ENCODE peak calls at places on chromosome 4, in seven cellular contexts. X is CD8-positive, alpha-beta T cell; F is fibroblast of lung; V is K562; A is iPS DF 6.9; K is aorta; H is dorsolateral prefrontal cortex. P is an unnamed sample.

GRCh38 chr4:120009731-120010130 is 56.9 kb downstream of the MAD2L1 start:
- DNase-seq in A (no peak), K (no peak), X (no peak), F (peak; percentile 68), V (no peak), H (no peak), P (no peak)

GRCh38 chr4:91426725-91427124 is 877.0 kb upstream of the GRID2 start:
- DNase-seq in X (no peak), H (no peak), F (no peak), V (no peak), A (no peak), K (no peak), P (no peak)

GRCh38 chr4:76380561-76380960 is 40.4 kb downstream of the CCDC158 start:
- DNase-seq in F (no peak), H (no peak), A (peak; percentile 45), K (no peak), X (no peak), V (no peak), P (no peak)

GRCh38 chr4:86730310-86730709 is 118.9 kb downstream of the SLC10A6 start:
- DNase-seq in V (no peak), K (no peak), X (no peak), A (peak; percentile 13), F (no peak), H (peak; percentile 47), P (no peak)

GRCh38 chr4:36292551-36293188 is 11.3 kb downstream of the DTHD1 start:
- DNase-seq in X (no peak), K (no peak), A (no peak), F (no peak), V (no peak), H (peak; percentile 42), P (no peak)

GRCh38 chr4:173414456-173414855 is 15.5 kb upstream of the SCRG1 start:
- DNase-seq in V (no peak), X (no peak), F (no peak), K (no peak), A (no peak), H (no peak), P (no peak)

GRCh38 chr4:29805245-29805644 is 914.9 kb upstream of the PCDH7 start:
- DNase-seq in H (no peak), X (no peak), V (no peak), A (peak; percentile 22), F (peak; percentile 16), K (no peak), P (no peak)

GRCh38 chr4:46937493-46937892 is 28.4 kb upstream of the COX7B2 start:
- DNase-seq in H (no peak), V (no peak), A (no peak), F (peak; percentile 34), K (no peak), X (no peak), P (no peak)

GRCh38 chr4:6009452-6009851 is 8.8 kb downstream of the C4orf50 start:
- DNase-seq in A (no peak), V (no peak), K (no peak), H (no peak), X (no peak), F (no peak), P (no peak)

DNA sequence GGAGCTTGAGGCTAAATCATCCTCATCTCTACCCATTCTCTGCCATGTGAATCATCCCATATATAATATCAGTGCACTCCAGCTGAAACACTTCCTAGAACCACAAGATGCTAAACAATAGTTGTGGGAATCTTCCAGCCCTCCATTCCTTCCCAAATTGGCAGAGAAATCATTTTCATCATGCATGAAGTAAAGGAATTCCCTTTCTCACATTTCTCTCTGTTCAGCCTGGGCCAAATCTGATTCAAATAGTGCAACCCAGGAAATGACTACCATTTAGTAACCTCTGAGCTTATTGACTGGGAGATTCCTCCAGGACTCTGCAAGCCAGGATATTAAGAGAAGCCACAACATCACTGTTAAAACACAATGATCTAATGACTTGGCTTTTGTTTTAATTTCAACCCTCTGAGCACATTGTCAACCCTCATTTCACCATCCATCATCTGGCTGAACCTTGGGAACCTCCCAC is 133.7 kb downstream of the TET2 start:
- DNase-seq in V (no peak), F (peak; percentile 94), H (no peak), A (no peak), X (no peak), K (no peak), P (no peak)
- H3K27ac ChIP-seq in V (no peak overlapping the region), F (peak overlapping the region; percentile 45), H (no peak overlapping the region), A (no peak overlapping the region), X (no peak overlapping the region), K (peak overlapping the region; percentile 43), P (no peak overlapping the region)

DNA sequence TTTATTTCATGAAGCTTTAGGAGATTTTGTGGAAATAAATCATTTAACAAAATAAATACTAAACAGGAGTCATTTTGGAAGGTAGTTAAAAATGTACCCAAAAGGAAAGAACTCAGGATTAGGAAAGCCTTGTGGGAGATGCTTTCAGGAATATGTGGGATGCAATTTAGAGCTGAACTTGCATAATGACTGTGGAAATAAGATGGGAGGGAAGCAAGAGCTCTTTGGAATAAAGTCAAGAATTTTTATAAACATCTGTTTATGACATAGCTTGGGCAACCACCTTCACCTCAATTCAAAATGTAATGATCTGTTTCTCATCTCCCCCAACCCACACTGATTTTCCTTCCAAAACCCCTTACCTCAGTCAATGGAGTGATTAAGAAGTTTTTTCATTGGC is 623.8 kb downstream of the FAT4 start:
- DNase-seq in V (no peak), H (no peak), A (no peak), X (no peak), K (no peak), F (peak; percentile 8), P (no peak)
- H3K27ac ChIP-seq in V (no peak overlapping the region), H (no peak overlapping the region), A (no peak overlapping the region), X (no peak overlapping the region), K (no peak overlapping the region), F (no peak overlapping the region), P (no peak overlapping the region)

DNA sequence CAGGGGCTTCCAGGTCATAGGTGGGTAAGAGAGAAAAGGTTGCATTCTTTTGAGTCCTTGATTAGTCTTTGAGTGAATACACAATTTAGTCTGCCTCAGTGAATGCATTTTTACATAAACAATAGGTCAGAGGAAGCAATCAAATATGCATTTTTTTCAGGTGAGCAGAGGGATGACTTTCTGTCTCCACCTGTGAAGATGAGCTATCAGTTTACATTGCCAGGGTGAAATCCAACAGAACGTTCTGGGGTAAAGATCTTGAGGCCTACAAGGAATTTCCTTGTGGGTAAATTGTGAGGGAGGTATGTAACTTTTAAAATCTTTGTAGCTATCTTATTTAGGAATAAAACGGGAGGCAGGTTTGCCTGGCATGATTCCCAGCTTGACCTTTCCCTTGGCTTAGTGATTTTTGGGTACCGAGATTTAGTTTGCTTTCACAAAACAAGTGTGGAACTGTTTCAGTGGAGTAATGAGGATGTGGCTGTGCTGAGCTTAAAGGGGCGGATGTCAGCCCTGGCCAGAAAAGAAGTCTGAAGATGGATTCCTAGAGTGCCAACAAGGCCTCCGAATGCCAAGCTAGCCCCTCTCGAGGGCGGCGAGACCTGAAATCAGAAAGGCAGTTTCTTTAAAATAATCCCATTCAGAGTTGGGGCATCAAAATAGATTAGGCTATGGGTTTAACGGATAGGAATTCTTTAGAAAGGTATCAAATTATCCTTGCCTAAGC is 29.5 kb downstream of the TMEM131L start:
- DNase-seq in H (no peak), A (no peak), F (no peak), V (no peak), X (no peak), K (no peak), P (no peak)
- H3K27ac ChIP-seq in H (no peak overlapping the region), A (no peak overlapping the region), F (no peak overlapping the region), V (no peak overlapping the region), X (peak overlapping the region; percentile 54), K (peak overlapping the region; percentile 20), P (no peak overlapping the region)

GRCh38 chr4:20251796-20252655 is at the start of gene SLIT2:
- DNase-seq in A (no peak), V (peak; percentile 47), X (no peak), F (peak; percentile 81), H (peak; percentile 72), K (peak; percentile 94), P (peak; percentile 75)
- H3K27ac ChIP-seq in A (no peak within 1 kb of the TSS), V (no peak within 1 kb of the TSS), X (no peak within 1 kb of the TSS), F (peak within 1 kb of the TSS; percentile 17), H (peak within 1 kb of the TSS; percentile 44), K (peak within 1 kb of the TSS; percentile 9), P (peak within 1 kb of the TSS; percentile 59)

GRCh38 chr4:185782523-185782922 is 29.5 kb downstream of the SORBS2 start:
- DNase-seq in H (no peak), K (no peak), V (peak; percentile 10), A (no peak), F (peak; percentile 17), X (no peak), P (no peak)

GRCh38 chr4:185780472-185780871 is 31.5 kb downstream of the SORBS2 start:
- DNase-seq in F (no peak), V (no peak), K (no peak), X (no peak), A (no peak), H (no peak), P (no peak)

GRCh38 chr4:185786422-185786821 is 25.6 kb downstream of the SORBS2 start:
- DNase-seq in F (no peak), V (no peak), A (no peak), X (no peak), K (no peak), H (no peak), P (no peak)

GRCh38 chr4:185781555-185782215 is 30.3 kb downstream of the SORBS2 start:
- DNase-seq in A (no peak), V (no peak), X (no peak), H (no peak), F (no peak), K (no peak), P (no peak)

GRCh38 chr4:185783574-185783973 is 28.4 kb downstream of the SORBS2 start:
- DNase-seq in F (no peak), V (no peak), A (no peak), H (no peak), K (no peak), X (no peak), P (no peak)
- H3K27ac ChIP-seq in F (no peak overlapping the region), V (no peak overlapping the region), A (no peak overlapping the region), H (no peak overlapping the region), K (no peak overlapping the region), X (no peak overlapping the region), P (peak overlapping the region; percentile 69)

DNA sequence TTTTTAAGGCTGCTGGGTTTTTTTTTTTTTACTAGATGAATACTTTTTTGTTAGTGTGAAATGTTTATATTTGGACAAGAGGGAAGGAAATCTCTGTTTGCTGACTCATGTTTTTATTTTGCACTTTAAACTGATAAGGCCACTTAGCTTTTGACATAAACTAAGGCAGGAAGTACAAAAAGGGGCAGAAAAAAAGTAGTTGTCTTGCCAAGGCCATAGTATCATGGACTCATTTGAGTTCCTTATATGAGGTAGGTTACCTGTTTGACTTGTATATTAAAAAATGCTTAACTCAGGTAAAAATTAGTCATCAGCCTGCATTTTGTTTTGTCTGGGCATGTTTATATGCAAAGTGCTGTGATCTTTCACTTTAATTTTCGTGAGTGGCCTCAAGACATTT is 26.0 kb downstream of the SMAD1 start:
- DNase-seq in V (no peak), F (peak; percentile 39), H (no peak), X (no peak), K (no peak), A (no peak), P (no peak)
- H3K27ac ChIP-seq in V (no peak overlapping the region), F (no peak overlapping the region), H (no peak overlapping the region), X (no peak overlapping the region), K (no peak overlapping the region), A (no peak overlapping the region), P (no peak overlapping the region)

DNA sequence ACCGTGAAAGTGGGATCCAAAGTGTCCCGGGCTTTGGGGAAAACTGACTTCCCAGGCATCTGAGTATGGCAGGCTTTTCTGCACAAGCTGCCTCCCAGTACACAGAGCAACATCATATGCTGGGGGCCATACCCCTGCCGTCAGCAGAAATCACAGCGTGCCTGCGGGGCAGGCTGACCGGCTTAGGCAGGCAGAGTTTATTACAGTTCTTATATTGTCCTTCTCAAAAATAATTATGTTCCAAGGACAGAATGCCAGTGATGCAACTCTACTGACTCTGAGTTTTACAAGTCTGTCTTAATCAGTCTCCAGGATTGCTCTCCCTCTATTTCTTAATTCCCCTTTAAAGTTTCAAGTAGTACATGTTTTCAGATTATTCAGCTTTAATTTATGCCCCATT is 37.0 kb downstream of the IL21 start:
- DNase-seq in F (peak; percentile 72), K (no peak), X (no peak), V (no peak), A (no peak), H (peak; percentile 32), P (no peak)
- H3K27ac ChIP-seq in F (no peak overlapping the region), K (no peak overlapping the region), X (no peak overlapping the region), V (no peak overlapping the region), A (no peak overlapping the region), H (peak overlapping the region; percentile 94), P (no peak overlapping the region)